ENCODE peak calls at places on chromosomes 1 and 21, in nine cellular contexts. J, Q, U, C, G, N, P, K and T are unnamed samples.

GRCh38 chr1:174114788-174115448 is 44.4 kb upstream of the RABGAP1L start:
- DNase-seq in J (no peak), G (no peak), K (no peak), N (no peak), U (peak), Q (peak), C (no peak), P (no peak), T (no peak)

GRCh38 chr21:31255846-31256395 is 88.1 kb downstream of the TIAM1 start:
- DNase-seq in K (no peak), N (no peak), C (no peak), J (no peak), U (no peak), P (no peak), Q (no peak), G (no peak), T (no peak)

GRCh38 chr1:34479731-34480130 is 275.1 kb upstream of the GJB5 start:
- DNase-seq in C (peak), J (no peak), U (no peak), Q (peak), G (no peak), P (no peak), K (no peak), N (no peak), T (no peak)

GRCh38 chr1:44029260-44029910 is 1.9 kb downstream of the SLC6A9 start:
- DNase-seq in N (no peak), G (no peak), C (no peak), P (peak), U (no peak), Q (no peak), K (no peak), J (no peak), T (no peak)

GRCh38 chr21:31801551-31802234 is 69.8 kb upstream of the SCAF4 start:
- DNase-seq in P (no peak), G (no peak), C (peak), K (no peak), U (no peak), J (no peak), Q (no peak), N (no peak), T (no peak)

GRCh38 chr1:230226814-230227213 is 159.8 kb downstream of the GALNT2 start:
- DNase-seq in K (no peak), C (no peak), J (no peak), G (no peak), N (no peak), Q (no peak), U (no peak), P (no peak), T (no peak)

GRCh38 chr1:159141584-159142518 is 29.6 kb upstream of the CADM3 start:
- DNase-seq in N (no peak), J (no peak), C (no peak), G (no peak), Q (peak), U (peak), K (no peak), P (no peak), T (no peak)

GRCh38 chr1:182217967-182218366 is 156.5 kb upstream of the ZNF648 start:
- DNase-seq in U (no peak), C (no peak), P (no peak), J (no peak), N (no peak), G (no peak), Q (no peak), K (no peak), T (no peak)

GRCh38 chr1:20508411-20508771 is 440 bp upstream of the MUL1 start:
- DNase-seq in N (no peak), J (no peak), Q (no peak), G (no peak), K (no peak), P (no peak), C (no peak), U (no peak), T (no peak)
- H3K27ac ChIP-seq in N (peak), J (peak), Q (no peak), G (peak), K (peak), P (peak), C (peak), U (peak), T (peak)

GRCh38 chr1:226649780-226650179 is 89.3 kb downstream of the ITPKB start:
- DNase-seq in J (no peak), N (no peak), G (no peak), Q (no peak), U (peak), K (no peak), P (peak), C (no peak), T (peak)
- TF ChIP-seq CTCF in J (no peak), N (no peak), G (peak), Q (no peak), U (peak), K (peak), P (peak), C (no peak), T (peak)

GRCh38 chr1:87117761-87118160 is 203.3 kb downstream of the HS2ST1 start:
- DNase-seq in N (no peak), J (no peak), U (peak), K (no peak), P (no peak), Q (no peak), C (no peak), G (no peak), T (no peak)

GRCh38 chr1:87120779-87121178 is 206.3 kb downstream of the HS2ST1 start:
- DNase-seq in K (no peak), P (no peak), Q (no peak), U (no peak), C (no peak), N (no peak), G (no peak), J (no peak), T (no peak)

GRCh38 chr1:87123610-87124009 is 205.1 kb upstream of the LMO4 start:
- DNase-seq in Q (no peak), P (no peak), G (no peak), K (no peak), U (no peak), C (no peak), J (no peak), N (no peak), T (no peak)

GRCh38 chr1:87119741-87120140 is 205.3 kb downstream of the HS2ST1 start:
- DNase-seq in K (no peak), J (no peak), C (no peak), U (no peak), Q (no peak), G (no peak), P (no peak), N (no peak), T (no peak)

GRCh38 chr1:87121732-87122163 is 206.9 kb upstream of the LMO4 start:
- DNase-seq in U (peak), K (no peak), G (no peak), Q (no peak), P (no peak), C (no peak), N (no peak), J (no peak), T (no peak)
- H3K4me3 ChIP-seq in U (no peak), K (no peak), G (no peak), Q (no peak), P (no peak), C (no peak), N (no peak), J (no peak), T (no peak)

GRCh38 chr1:208303743-208304142 is 59.6 kb upstream of the PLXNA2 start:
- DNase-seq in N (no peak), P (no peak), U (no peak), C (no peak), K (no peak), J (no peak), G (no peak), Q (peak), T (no peak)

GRCh38 chr1:208304193-208304712 is 60.1 kb upstream of the PLXNA2 start:
- DNase-seq in N (no peak), C (no peak), K (no peak), P (no peak), U (no peak), G (no peak), J (no peak), Q (no peak), T (no peak)

GRCh38 chr1:208298593-208299233 is 54.5 kb upstream of the PLXNA2 start:
- DNase-seq in N (peak), P (no peak), G (peak), U (no peak), J (no peak), K (no peak), C (no peak), Q (no peak), T (no peak)

GRCh38 chr1:208300084-208300770 is 56.0 kb upstream of the PLXNA2 start:
- DNase-seq in K (no peak), J (no peak), C (no peak), U (no peak), Q (no peak), G (no peak), N (peak), P (no peak), T (no peak)

DNA sequence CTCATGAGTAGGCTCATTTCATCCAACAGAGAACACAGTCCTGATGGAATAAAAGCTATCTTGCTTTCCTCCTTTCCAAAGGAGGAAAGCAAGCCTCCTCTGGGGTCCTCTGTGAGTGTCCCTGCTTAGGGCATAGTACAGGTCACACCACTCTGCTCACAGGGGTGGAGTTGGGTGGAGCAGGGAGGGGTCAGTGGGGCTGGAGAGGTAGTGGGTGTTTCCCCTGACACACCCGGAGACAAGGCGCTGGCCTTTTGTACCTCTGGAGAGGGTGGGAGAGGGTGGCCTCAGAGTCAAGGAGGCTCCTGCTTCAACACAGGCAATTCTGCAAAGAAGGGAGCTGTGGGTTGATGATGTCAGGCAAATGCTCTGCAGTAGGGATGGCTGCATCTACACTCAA is 58.5 kb upstream of the PLXNA2 start:
- DNase-seq in C (no peak), G (no peak), N (no peak), U (no peak), K (no peak), Q (no peak), J (no peak), P (no peak), T (no peak)
- H3K27ac ChIP-seq in C (no peak), G (no peak), N (no peak), U (no peak), K (no peak), Q (no peak), J (no peak), P (no peak), T (no peak)

DNA sequence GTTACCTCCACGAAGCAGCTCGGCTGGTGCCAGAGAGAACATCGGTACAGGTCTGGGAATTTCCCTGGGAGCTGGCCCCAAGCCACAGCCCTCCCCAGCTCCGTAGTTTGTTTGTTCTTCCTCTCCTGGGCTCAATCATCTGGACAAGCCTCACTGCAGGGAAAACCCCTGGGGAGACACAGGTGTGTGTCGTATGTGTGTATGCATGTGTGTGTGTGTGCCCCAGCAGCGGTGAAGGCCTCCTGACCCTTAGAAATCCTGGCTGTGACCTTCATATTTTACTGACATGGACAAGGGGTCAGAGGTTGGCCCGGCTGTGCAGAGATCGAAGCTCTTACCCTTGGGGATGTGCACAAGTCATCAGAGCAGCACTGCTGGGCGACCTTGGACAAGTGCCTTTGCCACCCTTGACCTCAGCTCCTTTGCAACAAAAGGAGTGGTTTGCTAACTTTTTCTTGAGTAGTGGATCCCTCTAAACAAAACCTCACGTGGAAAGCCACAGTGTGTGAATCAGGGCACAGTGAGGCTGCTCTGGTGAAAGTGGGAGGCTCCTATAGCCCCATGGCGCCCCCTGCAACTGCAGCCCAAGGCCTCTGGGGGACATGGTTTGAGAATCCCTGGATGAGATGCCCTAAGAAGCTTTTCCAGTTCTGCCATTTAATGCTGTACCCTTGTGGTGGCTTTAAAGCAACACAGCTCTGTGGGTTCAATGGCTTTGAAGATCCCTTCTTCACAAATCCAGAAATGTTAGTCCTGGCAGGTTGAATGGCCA is 12.3 kb upstream of the IL22RA1 start:
- DNase-seq in C (no peak), N (peak), U (no peak), G (no peak), K (no peak), Q (peak), J (no peak), P (no peak), T (peak)
- TF ChIP-seq CTCF in C (no peak), N (no peak), U (no peak), G (peak), K (no peak), Q (peak), J (no peak), P (no peak), T (no peak)

GRCh38 chr1:102184477-102184876 is 187.8 kb upstream of the OLFM3 start:
- DNase-seq in K (no peak), P (no peak), Q (no peak), U (no peak), G (no peak), N (no peak), C (no peak), J (no peak), T (no peak)

GRCh38 chr1:102182603-102183260 is 186.0 kb upstream of the OLFM3 start:
- DNase-seq in J (no peak), P (no peak), G (no peak), C (no peak), K (no peak), N (no peak), U (no peak), Q (no peak), T (no peak)

GRCh38 chr1:102181341-102181740 is 184.6 kb upstream of the OLFM3 start:
- DNase-seq in N (no peak), G (no peak), C (no peak), P (no peak), Q (no peak), K (no peak), J (no peak), U (no peak), T (no peak)

GRCh38 chr1:102185260-102185659 is 188.5 kb upstream of the OLFM3 start:
- DNase-seq in U (no peak), C (no peak), G (no peak), N (no peak), K (no peak), Q (no peak), P (no peak), J (no peak), T (no peak)

DNA sequence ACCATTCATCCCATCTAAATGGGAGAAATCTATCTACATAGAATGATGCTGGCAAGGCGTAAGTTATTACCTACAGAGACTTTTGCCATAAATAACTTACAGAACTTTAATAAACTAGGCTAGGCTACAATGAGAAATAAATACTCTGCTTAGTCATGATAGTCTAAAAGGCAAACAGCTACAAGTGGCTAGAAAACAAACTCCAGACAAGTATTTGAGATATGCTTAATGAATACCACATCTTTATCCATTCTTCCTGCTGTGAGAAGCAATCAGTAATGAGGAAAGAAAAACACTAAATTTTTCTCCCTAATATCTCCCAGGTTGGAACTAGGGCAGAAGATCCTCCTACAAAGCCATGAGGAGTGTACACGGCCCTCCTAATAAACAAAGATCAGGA is 187.0 kb upstream of the OLFM3 start:
- DNase-seq in N (no peak), U (no peak), G (no peak), P (no peak), C (no peak), J (no peak), Q (no peak), K (no peak), T (no peak)
- H3K4me3 ChIP-seq in N (no peak), U (no peak), G (no peak), P (no peak), C (no peak), J (no peak), Q (no peak), K (no peak), T (no peak)

DNA sequence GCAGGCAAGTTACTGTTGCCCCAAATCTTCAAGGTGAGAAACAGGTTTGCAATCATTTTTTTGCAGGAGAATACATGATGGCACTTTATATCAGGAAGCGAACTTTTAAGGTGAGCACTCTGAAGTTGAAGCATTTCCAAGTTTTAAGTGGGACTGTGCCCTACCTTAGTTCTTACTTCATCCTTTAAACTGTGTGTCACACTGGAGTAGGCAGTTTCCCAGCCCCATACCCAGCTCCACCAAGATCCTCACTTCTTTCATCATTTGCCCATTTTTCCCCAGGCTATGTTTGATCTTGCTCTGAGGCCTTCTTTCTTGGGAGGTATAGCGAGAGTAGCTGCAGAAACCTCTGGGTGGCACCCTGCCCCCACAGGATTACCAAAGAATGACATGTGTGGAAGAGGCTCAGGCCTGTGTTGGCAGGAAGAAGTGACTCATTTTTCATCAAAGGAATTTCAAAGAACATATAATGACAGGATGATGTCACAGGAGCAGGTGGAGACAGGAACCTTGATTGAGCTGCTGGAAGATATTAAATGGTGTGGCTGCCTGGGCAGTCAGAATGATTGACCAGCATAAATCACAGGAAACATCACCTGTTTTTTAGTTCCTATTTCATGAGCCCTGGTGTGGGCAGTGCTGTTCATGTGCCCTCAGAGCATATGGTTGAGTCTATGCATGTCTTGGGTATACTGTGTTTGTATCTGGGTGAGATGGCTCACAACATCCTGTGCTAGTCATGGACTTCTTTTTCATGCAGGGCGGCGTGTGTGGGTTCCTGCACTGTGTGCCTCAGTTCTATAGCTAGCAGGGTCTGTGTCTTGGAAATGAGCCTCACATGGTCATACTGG is 20.8 kb upstream of the MACF1 start:
- DNase-seq in J (no peak), K (peak), C (peak), P (peak), U (peak), Q (no peak), G (peak), N (peak), T (peak)
- H3K27ac ChIP-seq in J (no peak), K (peak), C (peak), P (peak), U (peak), Q (peak), G (peak), N (peak), T (peak)